ENCODE peak calls at places on chromosomes 12 and 14, in four cellular contexts. B, E, O and D are unnamed samples.

GRCh38 chr14:56004807-56005579 is 113.2 kb upstream of the PELI2 start:
- DNase-seq in B (no peak), E (peak; percentile 69), O (peak; percentile 77), D (no peak)

GRCh38 chr12:20463920-20464524 is 95.7 kb downstream of the PDE3A start:
- DNase-seq in B (peak; percentile 13), E (peak; percentile 29), O (peak; percentile 16), D (peak; percentile 10)

GRCh38 chr12:64806593-64806992 is 17.9 kb upstream of the TBC1D30 start:
- DNase-seq in B (no peak), E (peak; percentile 33), O (peak; percentile 82), D (no peak)

GRCh38 chr12:110165540-110166159 is 41.5 kb downstream of the IFT81 start:
- DNase-seq in B (peak; percentile 1), E (no peak), O (no peak), D (no peak)

GRCh38 chr12:96749978-96750377 is 157.1 kb upstream of the NEDD1 start:
- DNase-seq in B (no peak), E (no peak), O (no peak), D (no peak)

GRCh38 chr12:32390572-32391219 is 8.7 kb upstream of the FGD4 start:
- DNase-seq in B (peak; percentile 53), E (peak; percentile 77), O (no peak), D (peak; percentile 52)

GRCh38 chr12:121144416-121144914 is 11.8 kb downstream of the P2RX7 start:
- DNase-seq in B (no peak), E (peak; percentile 29), O (peak; percentile 46), D (no peak)

GRCh38 chr14:85252011-85252410 is 277.9 kb upstream of the FLRT2 start:
- DNase-seq in B (no peak), E (peak; percentile 17), O (peak; percentile 65), D (no peak)

GRCh38 chr12:18439541-18439940 is 178.2 kb downstream of the PIK3C2G start:
- DNase-seq in B (no peak), E (no peak), O (peak; percentile 91), D (no peak)

GRCh38 chr12:25272937-25273526 is 22.3 kb upstream of the KRAS start:
- DNase-seq in B (no peak), E (no peak), O (no peak), D (peak; percentile 6)

GRCh38 chr12:2999265-2999841 is 40.2 kb downstream of the TEAD4 start:
- DNase-seq in B (no peak), E (no peak), O (no peak), D (no peak)

GRCh38 chr12:93223440-93224426 is 154.0 kb upstream of the NUDT4 start:
- DNase-seq in B (no peak), E (no peak), O (no peak), D (no peak)

GRCh38 chr14:80116157-80116556 is 95.1 kb downstream of the DIO2 start:
- DNase-seq in B (no peak), E (no peak), O (no peak), D (no peak)

GRCh38 chr12:93982847-93983315 is 165.5 kb upstream of the PLXNC1 start:
- DNase-seq in B (no peak), E (peak; percentile 27), O (peak; percentile 93), D (no peak)

GRCh38 chr14:49687942-49688700 is at the start of gene POLE2:
- DNase-seq in B (peak; percentile 55), E (peak; percentile 84), O (peak; percentile 47), D (peak; percentile 93)

GRCh38 chr12:5612556-5613421 is 180.9 kb downstream of the NTF3 start:
- DNase-seq in B (no peak), E (no peak), O (no peak), D (no peak)

GRCh38 chr14:73745571-73746539 is 31.7 kb upstream of the PNMA1 start:
- DNase-seq in B (no peak), E (no peak), O (no peak), D (peak; percentile 40)

GRCh38 chr12:14924541-14924940 is 13.8 kb downstream of the ERP27 start:
- DNase-seq in B (no peak), E (no peak), O (no peak), D (no peak)

GRCh38 chr14:23285530-23286019 is 357 bp downstream of the HOMEZ start:
- DNase-seq in B (no peak), E (no peak), O (no peak), D (no peak)

GRCh38 chr14:50044040-50044651 is 72.2 kb downstream of the VCPKMT start:
- DNase-seq in B (no peak), E (no peak), O (no peak), D (no peak)

GRCh38 chr14:72754949-72755348 is 139.0 kb downstream of the DPF3 start:
- DNase-seq in B (no peak), E (no peak), O (no peak), D (no peak)

GRCh38 chr14:101844219-101844618 is 82.7 kb downstream of the PPP2R5C start:
- DNase-seq in B (no peak), E (no peak), O (no peak), D (no peak)

GRCh38 chr12:44873898-44874297 is 2.2 kb downstream of the NELL2 start:
- DNase-seq in B (no peak), E (peak; percentile 33), O (peak; percentile 4), D (peak; percentile 20)

GRCh38 chr12:6868211-6869048 is 1.1 kb downstream of the TPI1 start:
- DNase-seq in B (no peak), E (no peak), O (peak; percentile 29), D (no peak)

GRCh38 chr12:132828706-132829534 is at the start of gene GOLGA3:
- DNase-seq in B (peak; percentile 87), E (peak; percentile 98), O (peak; percentile 93), D (peak; percentile 99)

GRCh38 chr12:5173511-5174011 is 129.9 kb downstream of the KCNA5 start:
- DNase-seq in B (no peak), E (no peak), O (no peak), D (no peak)

GRCh38 chr12:1646908-1647669 is 18.1 kb downstream of the WNT5B start:
- DNase-seq in B (no peak), E (no peak), O (no peak), D (no peak)

GRCh38 chr14:51817326-51817725 is 43.1 kb upstream of the GNG2 start:
- DNase-seq in B (no peak), E (no peak), O (no peak), D (no peak)

GRCh38 chr12:46872135-46872534 is 46.3 kb upstream of the SLC38A4 start:
- DNase-seq in B (no peak), E (no peak), O (peak; percentile 40), D (no peak)

GRCh38 chr12:89038831-89039509 is 313.3 kb downstream of the DUSP6 start:
- DNase-seq in B (no peak), E (no peak), O (no peak), D (no peak)

GRCh38 chr12:53492830-53493609 is 6.2 kb downstream of the MAP3K12 start:
- DNase-seq in B (peak; percentile 81), E (peak; percentile 92), O (peak; percentile 80), D (peak; percentile 97)
- H3K4me2 ChIP-seq in B (peak overlapping the region; percentile 100), E (peak overlapping the region; percentile 89), O (peak overlapping the region; percentile 92), D (peak overlapping the region; percentile 80)

GRCh38 chr12:114671321-114671663 is 12.7 kb downstream of the TBX3 start:
- DNase-seq in B (no peak), E (no peak), O (no peak), D (no peak)

GRCh38 chr12:114671664-114672476 is 12.1 kb downstream of the TBX3 start:
- DNase-seq in B (no peak), E (no peak), O (peak; percentile 69), D (peak; percentile 81)

GRCh38 chr12:114668905-114669304 is 15.1 kb downstream of the TBX3 start:
- DNase-seq in B (peak; percentile 45), E (no peak), O (no peak), D (peak; percentile 86)

GRCh38 chr12:114669501-114670256 is 14.3 kb downstream of the TBX3 start:
- DNase-seq in B (peak; percentile 42), E (no peak), O (peak; percentile 81), D (peak; percentile 62)

GRCh38 chr12:114670257-114670955 is 13.6 kb downstream of the TBX3 start:
- DNase-seq in B (no peak), E (no peak), O (no peak), D (no peak)
- TF ChIP-seq SMC3 in B (no peak), E (no peak), O (no peak), D (no peak)

GRCh38 chr12:113069751-113070116 is 13.2 kb downstream of the DTX1 start:
- DNase-seq in B (no peak), E (no peak), O (no peak), D (no peak)
- H3K4me2 ChIP-seq in B (no peak overlapping the region), E (no peak overlapping the region), O (no peak overlapping the region), D (no peak overlapping the region)

GRCh38 chr14:76314521-76314951 is 61.4 kb upstream of the ESRRB start:
- DNase-seq in B (no peak), E (no peak), O (no peak), D (no peak)

GRCh38 chr14:76312821-76313220 is 63.1 kb upstream of the ESRRB start:
- DNase-seq in B (no peak), E (no peak), O (no peak), D (no peak)

GRCh38 chr14:76311410-76311758 is 64.6 kb upstream of the ESRRB start:
- DNase-seq in B (no peak), E (no peak), O (no peak), D (no peak)

GRCh38 chr14:76313303-76313702 is 62.6 kb upstream of the ESRRB start:
- DNase-seq in B (no peak), E (no peak), O (no peak), D (no peak)

DNA sequence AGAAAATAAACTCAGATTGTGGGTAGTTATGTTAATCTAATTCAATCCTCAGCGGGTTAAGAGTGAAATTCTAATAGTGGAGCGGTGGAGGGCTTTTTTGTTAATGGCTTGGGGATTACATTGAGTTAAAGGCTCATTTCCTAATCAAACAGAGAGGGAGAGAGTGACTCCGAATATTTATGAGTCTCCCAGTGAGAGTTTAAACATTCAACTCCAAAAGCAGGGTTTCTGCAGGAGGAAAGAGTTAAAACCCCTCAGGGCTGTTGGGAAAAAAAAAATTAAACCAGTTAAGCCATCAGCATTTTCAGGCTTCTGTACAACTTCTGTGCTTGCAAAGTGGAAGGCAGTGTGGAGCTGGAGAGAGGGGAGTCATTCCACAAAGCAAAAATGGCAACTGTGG is 62.1 kb upstream of the ESRRB start:
- DNase-seq in B (no peak), E (no peak), O (no peak), D (no peak)
- TF ChIP-seq SMC3 in B (no peak), E (no peak), O (no peak), D (no peak)

GRCh38 chr12:124610021-124610606 is 42.7 kb upstream of the NCOR2 start:
- DNase-seq in B (no peak), E (no peak), O (no peak), D (no peak)

GRCh38 chr12:124607681-124608425 is 40.4 kb upstream of the NCOR2 start:
- DNase-seq in B (no peak), E (no peak), O (no peak), D (no peak)

GRCh38 chr12:124608451-124608870 is 41.0 kb upstream of the NCOR2 start:
- DNase-seq in B (no peak), E (no peak), O (no peak), D (no peak)

GRCh38 chr12:124610629-124611558 is 43.5 kb upstream of the NCOR2 start:
- DNase-seq in B (no peak), E (no peak), O (no peak), D (no peak)

GRCh38 chr12:124609041-124609984 is 41.9 kb upstream of the NCOR2 start:
- DNase-seq in B (peak; percentile 81), E (peak; percentile 71), O (peak; percentile 34), D (peak; percentile 64)
- H3K4me2 ChIP-seq in B (peak overlapping the region; percentile 69), E (peak overlapping the region; percentile 57), O (peak overlapping the region; percentile 32), D (no peak overlapping the region)

GRCh38 chr14:65351493-65352224 is 60.9 kb upstream of the FUT8 start:
- DNase-seq in B (no peak), E (no peak), O (no peak), D (no peak)
- TF ChIP-seq SMC3 in B (no peak), E (no peak), O (no peak), D (no peak)